ENCODE peak calls at places on chromosomes 5 and 9, in ten cellular contexts. D is GM13977; G is fibroblast of mammary gland; P is sigmoid colon; R is lower lobe of right lung; J is H9; E is esophagus muscularis mucosa; F is CD8-positive, alpha-beta T cell; C is stomach; T is Peyer's patch. Y is an unnamed sample.

GRCh38 chr9:69975681-69976080 is 68.0 kb upstream of the MAMDC2 start:
- DNase-seq in D (no peak), G (peak), P (no peak), R (no peak), J (no peak), E (no peak), F (no peak), C (no peak), T (no peak), Y (peak)

GRCh38 chr9:133880136-133880535 is 112.0 kb downstream of the VAV2 start:
- DNase-seq in D (no peak), G (no peak), P (no peak), R (no peak), J (no peak), E (no peak), F (no peak), C (no peak), T (no peak), Y (no peak)

GRCh38 chr5:139919308-139919707 is 123.7 kb downstream of the PSD2 start:
- DNase-seq in D (no peak), G (peak), P (no peak), R (no peak), J (no peak), E (no peak), F (no peak), C (no peak), T (no peak), Y (no peak)

GRCh38 chr5:88480245-88480644 is 211.6 kb upstream of the TMEM161B start:
- DNase-seq in D (no peak), G (no peak), P (no peak), R (no peak), J (no peak), E (no peak), F (no peak), C (no peak), T (no peak), Y (no peak)

GRCh38 chr9:5631021-5631420 is 2.1 kb downstream of the RIC1 start:
- DNase-seq in D (no peak), G (no peak), P (no peak), R (no peak), J (no peak), E (no peak), F (no peak), C (no peak), T (no peak), Y (no peak)

GRCh38 chr5:67240846-67241245 is 44.2 kb upstream of the CD180 start:
- DNase-seq in D (no peak), G (no peak), P (no peak), R (no peak), J (no peak), E (no peak), F (no peak), C (no peak), T (no peak), Y (no peak)

GRCh38 chr9:131119600-131119999 is 5.8 kb upstream of the NUP214 start:
- DNase-seq in D (no peak), G (no peak), P (peak), R (no peak), J (no peak), E (no peak), F (no peak), C (no peak), T (no peak), Y (no peak)

GRCh38 chr5:99320461-99320860 is 391.7 kb upstream of the CHD1 start:
- DNase-seq in D (no peak), G (no peak), P (no peak), R (no peak), J (peak), E (no peak), F (no peak), C (peak), T (no peak), Y (no peak)

GRCh38 chr5:42268630-42269029 is 154.6 kb upstream of the GHR start:
- DNase-seq in D (no peak), G (peak), P (no peak), R (no peak), J (no peak), E (no peak), F (no peak), C (no peak), T (no peak), Y (no peak)

GRCh38 chr9:36263662-36264061 is 5.4 kb upstream of the GNE start:
- DNase-seq in D (no peak), G (no peak), P (no peak), R (no peak), J (no peak), E (no peak), F (no peak), C (no peak), T (no peak), Y (no peak)

GRCh38 chr5:34494111-34494755 is 161.9 kb upstream of the RAI14 start:
- DNase-seq in D (no peak), G (peak), P (no peak), R (no peak), J (no peak), E (no peak), F (no peak), C (no peak), T (no peak), Y (peak)

GRCh38 chr9:122056484-122056883 is 36.6 kb downstream of the TTLL11 start:
- DNase-seq in D (no peak), G (no peak), P (no peak), R (no peak), J (peak), E (peak), F (no peak), C (no peak), T (no peak), Y (no peak)

GRCh38 chr5:73438897-73439470 is 9.6 kb downstream of the FOXD1 start:
- DNase-seq in D (no peak), G (no peak), P (no peak), R (no peak), J (no peak), E (no peak), F (no peak), C (no peak), T (no peak), Y (no peak)

GRCh38 chr5:73438048-73438896 is 10.3 kb downstream of the FOXD1 start:
- DNase-seq in D (no peak), G (no peak), P (no peak), R (no peak), J (no peak), E (no peak), F (no peak), C (no peak), T (no peak), Y (no peak)

GRCh38 chr5:73435640-73436534 is 12.7 kb downstream of the FOXD1 start:
- DNase-seq in D (no peak), G (no peak), P (no peak), R (no peak), J (peak), E (no peak), F (no peak), C (no peak), T (no peak), Y (no peak)

GRCh38 chr5:73436535-73437125 is 11.9 kb downstream of the FOXD1 start:
- DNase-seq in D (no peak), G (no peak), P (no peak), R (no peak), J (peak), E (no peak), F (no peak), C (no peak), T (no peak), Y (no peak)

DNA sequence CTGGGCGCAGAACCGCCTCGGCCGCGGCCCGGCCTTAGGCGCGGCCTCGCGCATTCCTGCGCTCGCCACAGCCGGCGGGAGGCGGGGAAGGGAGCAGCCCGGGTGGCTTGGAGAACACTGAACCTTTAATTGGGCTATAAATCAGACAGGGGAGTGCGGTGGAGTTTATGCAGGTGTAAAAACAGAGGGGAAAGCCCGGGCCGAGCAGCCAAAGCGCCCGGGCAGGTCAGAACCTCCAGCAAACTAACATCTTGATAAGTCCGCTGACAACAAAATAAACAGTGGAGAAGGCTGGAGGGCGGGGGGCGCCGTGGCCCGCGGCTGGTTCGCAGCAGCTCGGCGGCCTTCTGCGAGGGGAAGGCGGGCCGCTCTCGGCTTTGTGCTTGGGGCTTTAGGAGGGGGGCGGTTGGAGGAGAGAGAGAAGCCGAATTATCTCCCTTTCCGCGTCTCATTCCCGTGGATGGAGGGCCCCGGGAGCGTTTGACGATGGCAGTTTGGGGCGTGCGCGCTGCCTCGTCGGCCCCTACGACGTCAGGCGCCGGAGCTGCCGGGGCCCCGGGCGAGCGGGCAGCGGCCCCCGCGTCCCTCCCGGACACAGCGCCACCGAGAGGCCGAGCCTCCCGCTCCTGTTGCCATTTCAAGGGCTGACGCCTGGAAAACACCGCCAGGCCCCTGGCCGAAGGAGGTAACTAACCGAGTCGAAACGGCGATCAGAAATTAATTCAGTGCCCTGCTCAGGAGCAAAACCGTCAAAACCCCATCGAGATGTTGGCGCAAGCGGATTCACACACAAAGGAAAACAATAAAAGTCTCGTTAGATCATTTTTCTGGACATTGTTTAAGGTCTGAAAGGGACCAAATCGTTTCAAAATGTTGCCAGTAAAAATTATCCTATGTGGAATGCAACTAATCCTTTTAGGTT is 11.2 kb downstream of the FOXD1 start:
- DNase-seq in D (peak), G (no peak), P (no peak), R (no peak), J (peak), E (no peak), F (no peak), C (no peak), T (no peak), Y (peak)
- TF ChIP-seq CTCF in D (peak), G (no peak), P (no peak), R (no peak), J (peak), E (peak), F (no peak), C (no peak), T (peak), Y (peak)

DNA sequence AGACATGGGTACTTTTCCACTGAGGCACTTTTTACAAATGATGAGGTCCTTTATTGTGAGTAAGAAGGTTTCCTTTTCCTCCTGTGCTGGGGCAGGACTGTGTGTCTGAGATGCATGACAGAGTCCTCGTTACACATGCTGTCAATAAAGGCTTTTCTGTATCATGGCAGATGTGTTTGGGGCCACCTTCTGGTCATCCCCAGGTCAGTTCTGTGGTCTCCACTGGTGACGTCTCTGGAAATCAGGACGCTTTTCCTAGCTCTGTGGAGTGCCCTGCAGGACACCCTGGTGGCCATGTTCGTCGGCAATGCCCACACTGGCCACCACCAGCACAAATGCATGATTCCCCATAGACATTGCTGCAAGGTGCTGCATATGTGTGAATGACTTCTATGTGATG is 2.8 kb downstream of the CMBL start:
- DNase-seq in D (no peak), G (no peak), P (no peak), R (no peak), J (no peak), E (no peak), F (no peak), C (no peak), T (no peak), Y (no peak)
- TF ChIP-seq CTCF in D (no peak), G (no peak), P (no peak), R (no peak), J (no peak), E (no peak), F (no peak), C (no peak), T (peak), Y (peak)

DNA sequence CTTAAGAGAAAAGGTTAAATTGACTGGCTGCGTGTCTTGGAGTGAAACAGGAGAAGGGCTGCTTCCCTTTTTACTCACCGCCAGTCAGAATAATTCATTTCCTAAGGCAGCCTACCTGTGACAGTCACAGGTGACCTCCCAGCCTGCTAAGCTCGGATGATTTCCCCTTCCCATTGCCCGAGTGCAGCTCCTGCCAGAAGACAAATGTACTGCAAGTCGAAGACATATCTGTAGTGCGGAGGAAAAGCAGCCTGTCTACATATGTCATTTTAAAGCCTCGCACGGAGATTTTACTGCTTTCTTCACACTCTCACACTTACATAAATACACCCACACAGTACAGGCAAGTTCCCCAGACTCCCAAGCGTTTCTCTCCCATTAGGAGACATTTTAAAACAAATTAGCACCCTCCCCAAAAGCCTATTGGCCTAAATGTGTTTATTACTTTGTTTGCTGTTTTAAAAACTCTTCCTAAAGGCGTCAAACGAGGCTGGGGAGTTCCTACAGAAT is 665.7 kb upstream of the ZNF608 start:
- DNase-seq in D (peak), G (no peak), P (peak), R (no peak), J (peak), E (no peak), F (no peak), C (no peak), T (no peak), Y (peak)
- TF ChIP-seq CTCF in D (peak), G (no peak), P (no peak), R (no peak), J (no peak), E (no peak), F (no peak), C (no peak), T (no peak), Y (no peak)

GRCh38 chr5:119335261-119335677 is 20.6 kb upstream of the TNFAIP8 start:
- DNase-seq in D (no peak), G (no peak), P (no peak), R (no peak), J (no peak), E (no peak), F (no peak), C (no peak), T (no peak), Y (no peak)
- TF ChIP-seq CTCF in D (no peak), G (no peak), P (no peak), R (no peak), J (peak), E (no peak), F (no peak), C (no peak), T (no peak), Y (peak)

GRCh38 chr5:75052461-75053285 is at the start of gene GCNT4:
- DNase-seq in D (peak), G (peak), P (peak), R (peak), J (peak), E (no peak), F (peak), C (peak), T (no peak), Y (peak)

GRCh38 chr5:75048457-75048953 is 3.9 kb downstream of the GCNT4 start:
- DNase-seq in D (peak), G (peak), P (no peak), R (no peak), J (no peak), E (no peak), F (no peak), C (no peak), T (no peak), Y (no peak)

GRCh38 chr5:75051217-75051751 is 1.1 kb downstream of the GCNT4 start:
- DNase-seq in D (no peak), G (no peak), P (no peak), R (no peak), J (peak), E (no peak), F (peak), C (peak), T (no peak), Y (no peak)

GRCh38 chr5:75049581-75050274 is 2.6 kb downstream of the GCNT4 start:
- DNase-seq in D (peak), G (peak), P (no peak), R (peak), J (peak), E (no peak), F (peak), C (peak), T (peak), Y (peak)

DNA sequence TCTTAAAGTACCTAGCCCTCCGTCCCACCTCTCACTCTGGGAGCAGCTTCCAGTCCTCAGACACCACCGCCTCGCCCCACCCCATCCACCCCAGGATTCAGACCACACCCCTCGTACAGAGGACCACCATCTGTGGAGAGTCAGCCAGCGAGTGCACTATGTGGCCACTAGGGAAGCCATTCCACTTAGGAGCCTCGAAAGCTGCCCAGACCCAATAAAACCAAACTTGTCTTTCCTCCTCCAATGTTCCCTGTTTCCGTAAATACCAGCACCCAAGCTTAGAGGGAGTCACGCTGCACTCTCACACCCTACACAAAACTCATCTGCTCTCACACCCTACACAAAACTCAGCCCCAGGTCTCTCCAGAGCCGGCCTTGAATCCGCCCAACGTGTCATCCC is 1.9 kb downstream of the GCNT4 start:
- DNase-seq in D (no peak), G (peak), P (no peak), R (no peak), J (peak), E (no peak), F (peak), C (no peak), T (no peak), Y (no peak)
- TF ChIP-seq CTCF in D (no peak), G (peak), P (no peak), R (no peak), J (peak), E (no peak), F (no peak), C (no peak), T (peak), Y (no peak)

GRCh38 chr5:148523139-148523538 is 131.2 kb downstream of the HTR4 start:
- DNase-seq in D (no peak), G (no peak), P (no peak), R (no peak), J (no peak), E (no peak), F (no peak), C (no peak), T (no peak), Y (no peak)
- TF ChIP-seq CTCF in D (no peak), G (no peak), P (no peak), R (no peak), J (peak), E (no peak), F (no peak), C (no peak), T (no peak), Y (no peak)

GRCh38 chr5:926416-927171 is 33.9 kb downstream of the TRIP13 start:
- DNase-seq in D (peak), G (no peak), P (peak), R (no peak), J (peak), E (no peak), F (no peak), C (no peak), T (no peak), Y (no peak)
- TF ChIP-seq CTCF in D (peak), G (no peak), P (peak), R (peak), J (peak), E (peak), F (no peak), C (peak), T (peak), Y (peak)

Y was measured in HFFc6.